ENCODE peak calls at places on chromosomes 12 and 14, in five cellular contexts. K is NCI-H1092 treated with DMSO at 0.1 percent for 48 hours; X is stimulated activated CD8-positive, alpha-beta memory T cell treated with anti-CD3 and anti-CD28 coated beads, Interleukin-4, amount 100 ng/mL, for 4 hours; V is AG10803; U is M059J. Z is an unnamed sample.
A peak's percentile ranks its signal among the peaks of the same experiment; 100 is the strongest.

GRCh38 chr12:110371408-110372055 is 32.0 kb downstream of the ANAPC7 start:
- DNase-seq in X (no peak), K (peak; percentile 16), V (no peak), U (no peak), Z (peak; percentile 70)

GRCh38 chr12:10285919-10286318 is 21.8 kb upstream of the KLRD1 start:
- DNase-seq in V (no peak), X (peak; percentile 29), U (no peak), K (no peak), Z (no peak)

GRCh38 chr14:100902295-100902694 is 1.2 kb downstream of the RTL1 start:
- DNase-seq in X (no peak), K (no peak), V (no peak), U (no peak), Z (no peak)

GRCh38 chr12:47396902-47397663 is 308.7 kb downstream of the RPAP3 start:
- DNase-seq in U (peak; percentile 24), K (no peak), V (peak; percentile 43), X (no peak), Z (no peak)

GRCh38 chr12:71011261-71011660 is 90.7 kb upstream of the PTPRR start:
- DNase-seq in V (peak; percentile 6), K (no peak), U (peak; percentile 30), X (no peak), Z (no peak)

GRCh38 chr12:109764123-109764522 is 50.5 kb downstream of the FAM222A start:
- DNase-seq in U (no peak), V (no peak), X (no peak), K (no peak), Z (no peak)

GRCh38 chr12:117144599-117144998 is 45.4 kb upstream of the TESC start:
- DNase-seq in X (no peak), V (no peak), K (no peak), U (no peak), Z (no peak)

GRCh38 chr12:40616383-40616900 is 75.8 kb upstream of the CNTN1 start:
- DNase-seq in V (no peak), K (no peak), U (no peak), X (no peak), Z (no peak)

GRCh38 chr12:72072613-72073212 is 134.1 kb downstream of the TPH2 start:
- DNase-seq in V (no peak), X (no peak), U (no peak), K (no peak), Z (no peak)

GRCh38 chr14:65297744-65298143 is 114.8 kb upstream of the FUT8 start:
- DNase-seq in K (no peak), V (no peak), U (no peak), X (no peak), Z (no peak)

GRCh38 chr12:52698634-52699340 is 4.5 kb downstream of the KRT77 start:
- DNase-seq in K (no peak), X (no peak), U (no peak), V (no peak), Z (no peak)

GRCh38 chr12:58616618-58617017 is 303.7 kb downstream of the LRIG3 start:
- DNase-seq in V (no peak), K (no peak), U (no peak), X (no peak), Z (no peak)

GRCh38 chr12:52070243-52070925 is 606 bp downstream of the ATG101 start:
- DNase-seq in V (no peak), X (no peak), U (no peak), K (no peak), Z (no peak)